ENCODE peak calls at places on chromosomes 6 and 20, in seven cellular contexts. G is CD4-positive, CD25-positive, alpha-beta regulatory T cell; M is mesendoderm; L is tibial artery; C is psoas muscle; F is pancreas; T is lung. J is an unnamed sample.

GRCh38 chr6:43916091-43916923 is 146.3 kb downstream of the VEGFA start:
- DNase-seq in L (no peak), F (no peak), T (no peak), C (peak; percentile 30), G (no peak), M (no peak), J (no peak)

GRCh38 chr20:44728835-44729342 is 13.7 kb downstream of the CCN5 start:
- DNase-seq in T (peak; percentile 87), C (peak; percentile 92), F (no peak), G (no peak), L (peak; percentile 87), M (peak; percentile 78), J (peak; percentile 86)

GRCh38 chr6:36595168-36595818 is 1.1 kb downstream of the SRSF3 start:
- DNase-seq in M (peak; percentile 68), C (no peak), G (peak; percentile 54), F (no peak), L (peak; percentile 75), T (no peak), J (peak; percentile 50)

GRCh38 chr6:51753635-51754034 is 333.8 kb downstream of the PKHD1 start:
- DNase-seq in F (no peak), T (no peak), M (peak; percentile 61), L (no peak), G (no peak), C (no peak), J (no peak)

GRCh38 chr6:149480502-149481280 is 4.1 kb downstream of the ZC3H12D start:
- DNase-seq in M (no peak), L (no peak), T (no peak), F (no peak), G (no peak), C (no peak), J (no peak)

GRCh38 chr6:105492706-105493673 is 90.1 kb upstream of the PREP start:
- DNase-seq in T (no peak), F (no peak), C (no peak), G (peak; percentile 45), M (no peak), L (no peak), J (no peak)

GRCh38 chr6:56938634-56939294 is 16.1 kb upstream of the BEND6 start:
- DNase-seq in C (no peak), M (peak; percentile 36), G (no peak), F (no peak), L (peak; percentile 22), T (peak; percentile 40), J (no peak)

GRCh38 chr20:37915800-37916570 is 13.1 kb downstream of the VSTM2L start:
- DNase-seq in G (no peak), C (no peak), F (peak; percentile 44), L (no peak), T (no peak), M (peak; percentile 84), J (no peak)

GRCh38 chr20:9442858-9443257 is 71.5 kb upstream of the LAMP5 start:
- DNase-seq in L (no peak), C (no peak), M (peak; percentile 41), F (no peak), G (peak; percentile 1), T (no peak), J (no peak)

GRCh38 chr6:15796130-15796766 is 133.4 kb upstream of the DTNBP1 start:
- DNase-seq in L (no peak), T (no peak), G (no peak), M (no peak), C (no peak), F (no peak), J (peak; percentile 44)

GRCh38 chr6:131062245-131063027 is 609 bp downstream of the EPB41L2 start:
- DNase-seq in C (peak; percentile 59), G (peak; percentile 20), L (no peak), M (peak; percentile 62), T (no peak), F (no peak), J (no peak)

GRCh38 chr6:71376830-71377229 is 88.2 kb downstream of the OGFRL1 start:
- DNase-seq in C (no peak), M (no peak), T (no peak), G (no peak), L (no peak), F (no peak), J (no peak)

GRCh38 chr6:1910621-1911407 is 301.1 kb downstream of the FOXC1 start:
- DNase-seq in M (no peak), T (no peak), F (no peak), C (no peak), L (no peak), G (no peak), J (no peak)

GRCh38 chr20:47044938-47045337 is 150.3 kb downstream of the EYA2 start:
- DNase-seq in G (no peak), T (no peak), C (no peak), L (no peak), M (no peak), F (no peak), J (no peak)

GRCh38 chr20:47041500-47041899 is 146.9 kb downstream of the EYA2 start:
- DNase-seq in T (no peak), L (no peak), G (no peak), F (no peak), C (no peak), M (no peak), J (no peak)

GRCh38 chr20:47040506-47041125 is 146.0 kb downstream of the EYA2 start:
- DNase-seq in C (no peak), G (no peak), F (no peak), L (no peak), T (no peak), M (no peak), J (no peak)

GRCh38 chr20:47042464-47042863 is 147.8 kb downstream of the EYA2 start:
- DNase-seq in M (peak; percentile 4), T (no peak), L (no peak), F (no peak), C (no peak), G (no peak), J (no peak)

DNA sequence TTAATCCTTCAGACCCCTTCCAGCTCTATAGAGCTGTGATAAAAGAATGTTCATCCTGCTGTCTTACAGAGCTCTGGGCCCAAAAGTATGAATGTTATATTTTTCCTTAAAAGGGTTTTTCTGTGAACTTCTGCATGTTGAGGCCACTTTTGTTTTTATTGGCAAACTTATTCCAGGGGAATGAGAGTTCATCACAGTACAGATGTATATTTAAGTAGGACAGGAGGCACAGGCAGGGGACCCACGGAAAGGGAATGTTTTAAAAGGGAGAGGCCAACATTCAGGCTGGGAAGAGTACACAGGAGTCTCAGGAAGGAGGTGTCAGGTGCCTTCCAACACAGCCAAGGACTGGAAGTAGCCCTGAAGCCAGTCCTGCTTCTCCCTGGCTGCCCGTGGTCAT is 148.4 kb downstream of the EYA2 start:
- DNase-seq in L (no peak), F (no peak), C (no peak), G (no peak), T (no peak), M (no peak), J (no peak)
- H3K36me3 ChIP-seq in L (no peaks in the 10 kb centered on the region), F (no peaks in the 10 kb centered on the region), C (no peaks in the 10 kb centered on the region), G (no peaks in the 10 kb centered on the region), T (no peaks in the 10 kb centered on the region), M (no peaks in the 10 kb centered on the region), J (no peaks in the 10 kb centered on the region)

GRCh38 chr20:12956303-12956702 is 52.5 kb upstream of the SPTLC3 start:
- DNase-seq in C (no peak), F (no peak), T (no peak), G (no peak), M (no peak), L (no peak), J (no peak)

DNA sequence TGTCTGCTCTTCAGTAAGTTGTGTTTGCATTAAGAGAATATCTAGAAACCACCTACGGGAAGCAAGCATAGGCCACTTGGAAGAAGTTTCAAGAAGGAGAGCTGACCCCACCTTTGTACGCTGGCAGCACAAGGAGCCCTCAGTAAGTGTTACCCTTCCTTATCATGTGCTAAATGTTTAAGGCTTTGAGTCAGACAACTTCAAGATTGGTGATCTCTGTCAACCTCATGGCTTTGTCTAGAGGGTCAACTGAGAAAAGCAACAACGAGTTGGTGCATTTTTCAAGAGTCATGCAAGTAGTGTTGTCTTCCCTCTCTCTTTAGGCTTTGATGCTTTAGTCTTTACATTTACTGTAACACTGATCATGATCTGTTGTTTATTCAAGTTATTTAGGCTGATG is 53.2 kb upstream of the SPTLC3 start:
- DNase-seq in L (no peak), G (no peak), C (no peak), F (no peak), T (no peak), M (peak; percentile 92), J (no peak)
- H3K36me3 ChIP-seq in L (no peaks in the 10 kb centered on the region), G (no peaks in the 10 kb centered on the region), C (no peaks in the 10 kb centered on the region), F (no peaks in the 10 kb centered on the region), T (no peaks in the 10 kb centered on the region), M (no peaks in the 10 kb centered on the region), J (no peaks in the 10 kb centered on the region)

GRCh38 chr20:41406307-41406706 is 39.7 kb upstream of the EMILIN3 start:
- DNase-seq in G (no peak), F (no peak), M (no peak), C (no peak), L (no peak), T (no peak), J (no peak)
- H3K36me3 ChIP-seq in G (peaks cover 76% of the 10 kb centered on the region), F (peaks cover 16% of the 10 kb centered on the region), M (peaks cover 21% of the 10 kb centered on the region), C (peaks cover 29% of the 10 kb centered on the region), L (peaks cover 81% of the 10 kb centered on the region), T (peaks cover 45% of the 10 kb centered on the region), J (no peaks in the 10 kb centered on the region)

DNA sequence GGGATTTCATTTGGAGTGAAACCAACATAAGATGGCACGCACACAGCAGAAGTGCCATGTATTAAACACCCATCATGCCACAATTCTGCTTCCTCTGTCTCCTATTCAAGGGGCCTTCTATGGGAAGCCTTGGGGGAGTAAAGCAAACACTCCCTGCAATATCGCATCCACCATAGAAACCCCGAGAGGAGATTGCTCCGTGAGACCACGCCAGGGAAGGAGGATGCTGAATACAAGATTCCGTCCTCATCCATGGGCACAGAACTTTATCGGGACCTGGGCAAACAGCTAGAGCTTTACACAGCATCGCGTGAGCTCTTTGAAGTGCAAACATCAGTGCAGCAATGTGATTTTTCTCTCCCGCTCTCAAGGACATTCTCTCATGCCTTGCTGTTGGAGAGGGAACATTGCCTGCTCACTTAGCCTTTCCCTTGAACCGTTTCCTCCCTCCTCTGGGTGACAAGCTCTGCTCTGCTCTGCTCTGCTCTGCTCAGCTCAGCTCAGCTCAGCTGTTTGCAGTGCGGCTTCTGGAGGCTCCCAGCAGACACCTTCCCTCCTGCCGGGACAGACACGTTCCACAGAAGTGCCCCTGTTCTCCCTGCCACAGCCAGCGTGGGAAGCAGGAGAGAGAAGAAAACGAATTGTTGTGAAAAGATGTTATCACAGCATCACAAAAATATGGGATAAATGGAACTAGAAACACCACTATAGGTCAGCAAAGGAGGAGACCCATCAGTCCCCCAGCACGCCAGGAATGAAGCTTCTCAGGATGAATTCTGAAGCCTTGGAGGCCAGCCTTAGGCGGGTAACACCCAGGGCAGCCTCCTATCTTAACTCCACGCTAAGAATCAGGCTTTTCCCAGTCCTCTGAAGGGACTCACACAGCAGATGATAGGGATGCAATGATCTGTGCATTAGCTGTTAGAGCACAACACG is 48.2 kb downstream of the RNASET2 start:
- DNase-seq in M (no peak), G (no peak), L (no peak), F (no peak), T (no peak), C (no peak), J (no peak)
- H3K36me3 ChIP-seq in M (no peaks in the 10 kb centered on the region), G (no peaks in the 10 kb centered on the region), L (no peaks in the 10 kb centered on the region), F (no peaks in the 10 kb centered on the region), T (no peaks in the 10 kb centered on the region), C (no peaks in the 10 kb centered on the region), J (no peaks in the 10 kb centered on the region)